ENCODE peak calls at places on chromosomes 16 and 17, in eight cellular contexts. Q is LNCaP clone FGC; W is stimulated activated CD8-positive, alpha-beta memory T cell treated with anti-CD3 and anti-CD28 coated beads, Interleukin-4, amount 100 ng/mL, for 4 hours; M is WTC11; F is HT1080; V is T-cell; R is GM13977; Y is stimulated activated CD4-positive, alpha-beta T cell treated with anti-CD3 and anti-CD28 coated beads, Interleukin-15, amount 100 ng/mL, for 24 hours. E is an unnamed sample.

GRCh38 chr16:85145734-85146531 is 33.7 kb upstream of the CIBAR2 start:
- DNase-seq in F (no peak), W (no peak), M (no peak), V (no peak), Q (no peak), Y (no peak), R (no peak), E (no peak)

GRCh38 chr17:31824771-31825360 is 34.2 kb downstream of the COPRS start:
- DNase-seq in R (no peak), W (no peak), V (no peak), Y (no peak), F (no peak), M (no peak), Q (no peak), E (no peak)

GRCh38 chr16:725463-726187 is 618 bp downstream of the CCDC78 start:
- DNase-seq in F (no peak), Q (no peak), W (no peak), R (no peak), Y (no peak), V (no peak), M (no peak), E (no peak)

GRCh38 chr16:27993587-27993986 is 69.9 kb downstream of the GSG1L start:
- DNase-seq in F (no peak), Y (no peak), V (no peak), Q (no peak), M (no peak), R (no peak), W (no peak), E (no peak)

GRCh38 chr17:40707720-40708119 is 4.2 kb upstream of the KRT24 start:
- DNase-seq in F (peak; percentile 53), V (no peak), R (no peak), Y (no peak), M (no peak), Q (no peak), W (no peak), E (no peak)

GRCh38 chr17:64061157-64061898 is 40.9 kb upstream of the ICAM2 start:
- DNase-seq in M (no peak), V (no peak), R (peak; percentile 64), Y (peak; percentile 49), W (no peak), Q (no peak), F (peak; percentile 33), E (no peak)

GRCh38 chr16:58459344-58460218 is 40.4 kb upstream of the NDRG4 start:
- DNase-seq in F (peak; percentile 90), M (no peak), Q (no peak), R (no peak), V (no peak), Y (peak; percentile 71), W (peak; percentile 9), E (peak; percentile 31)

GRCh38 chr17:44565866-44566443 is 8.7 kb downstream of the FZD2 start:
- DNase-seq in W (no peak), M (no peak), Y (peak; percentile 30), F (no peak), R (no peak), V (no peak), Q (no peak), E (no peak)

GRCh38 chr16:19858006-19858653 is 26.5 kb downstream of the GPRC5B start:
- DNase-seq in Y (no peak), V (no peak), M (no peak), F (no peak), R (no peak), Q (no peak), W (no peak), E (no peak)

GRCh38 chr16:56861092-56861610 is 3.9 kb upstream of the SLC12A3 start:
- DNase-seq in M (no peak), Y (no peak), W (no peak), R (no peak), V (no peak), Q (no peak), F (no peak), E (no peak)

GRCh38 chr17:6104956-6105355 is 34.8 kb downstream of the WSCD1 start:
- DNase-seq in R (no peak), F (no peak), V (no peak), M (no peak), Y (no peak), W (no peak), Q (no peak), E (no peak)

GRCh38 chr17:60959011-60959410 is 281.4 kb downstream of the BCAS3 start:
- DNase-seq in Q (no peak), Y (no peak), W (no peak), F (peak; percentile 68), R (no peak), M (no peak), V (no peak), E (no peak)

E was measured in omental fat pad.